ENCODE peak calls at places on chromosomes 7 and 10, in nine cellular contexts. V is spleen; F is heart left ventricle; S is pancreas; X is HepG2; G is CD8-positive, alpha-beta T cell; R is tibial artery; D is naive thymus-derived CD4-positive, alpha-beta T cell; M is HCT116. E is an unnamed sample.

GRCh38 chr7:89029864-89030263 is 234.3 kb upstream of the TEX47 start:
- DNase-seq in V (no peak), F (no peak), S (no peak), X (no peak), G (no peak), R (no peak), D (no peak), M (peak; percentile 2), E (no peak)

GRCh38 chr10:44512345-44513095 is 127.6 kb upstream of the CXCL12 start:
- DNase-seq in V (no peak), F (no peak), S (no peak), X (no peak), G (no peak), R (no peak), D (no peak), M (no peak), E (no peak)

GRCh38 chr7:44282601-44283171 is 42.7 kb downstream of the CAMK2B start:
- DNase-seq in V (peak; percentile 63), F (peak; percentile 4), S (peak; percentile 1), X (no peak), G (no peak), R (peak; percentile 18), D (no peak), M (no peak), E (no peak)

GRCh38 chr10:89342219-89342966 is 14.6 kb downstream of the IFIT3 start:
- DNase-seq in V (no peak), F (peak; percentile 60), S (no peak), X (no peak), G (no peak), R (peak; percentile 83), D (no peak), M (no peak), E (no peak)

GRCh38 chr7:35261476-35262285 is 7.8 kb upstream of the TBX20 start:
- DNase-seq in V (no peak), F (no peak), S (no peak), X (no peak), G (no peak), R (no peak), D (no peak), M (no peak), E (no peak)

GRCh38 chr7:69906309-69906995 is 308.2 kb downstream of the AUTS2 start:
- DNase-seq in V (no peak), F (no peak), S (no peak), X (no peak), G (no peak), R (no peak), D (no peak), M (no peak), E (no peak)

GRCh38 chr7:23468721-23469149 is 1.6 kb downstream of the IGF2BP3 start:
- DNase-seq in V (peak; percentile 78), F (no peak), S (no peak), X (no peak), G (no peak), R (no peak), D (peak; percentile 40), M (no peak), E (peak; percentile 19)

GRCh38 chr7:12638851-12639467 is 48.5 kb upstream of the ARL4A start:
- DNase-seq in V (no peak), F (no peak), S (no peak), X (peak; percentile 43), G (no peak), R (no peak), D (peak; percentile 59), M (peak; percentile 36), E (no peak)

GRCh38 chr7:23012797-23013714 is 874 bp downstream of the HYCC1 start:
- DNase-seq in V (peak; percentile 91), F (peak; percentile 38), S (no peak), X (peak; percentile 14), G (no peak), R (peak; percentile 31), D (peak; percentile 23), M (no peak), E (peak; percentile 33)

GRCh38 chr7:112254709-112255387 is 48.4 kb downstream of the ZNF277 start:
- DNase-seq in V (no peak), F (no peak), S (no peak), X (no peak), G (no peak), R (no peak), D (no peak), M (no peak), E (no peak)

GRCh38 chr7:11570205-11570604 is 261.8 kb downstream of the THSD7A start:
- DNase-seq in V (no peak), F (no peak), S (no peak), X (no peak), G (no peak), R (no peak), D (no peak), M (no peak), E (no peak)

GRCh38 chr10:95341716-95342130 is 50.9 kb upstream of the PDLIM1 start:
- DNase-seq in V (no peak), F (no peak), S (no peak), X (peak; percentile 35), G (no peak), R (no peak), D (no peak), M (no peak), E (no peak)

GRCh38 chr7:34382166-34382893 is 275.7 kb upstream of the NPSR1 start:
- DNase-seq in V (no peak), F (no peak), S (no peak), X (no peak), G (no peak), R (no peak), D (no peak), M (no peak), E (no peak)

GRCh38 chr10:69505636-69506318 is 54.5 kb downstream of the TSPAN15 start:
- DNase-seq in V (peak; percentile 64), F (no peak), S (no peak), X (no peak), G (no peak), R (no peak), D (no peak), M (no peak), E (no peak)

GRCh38 chr7:37930226-37930948 is 9.9 kb downstream of the EPDR1 start:
- DNase-seq in V (no peak), F (no peak), S (no peak), X (no peak), G (no peak), R (no peak), D (no peak), M (no peak), E (no peak)

GRCh38 chr7:141649865-141650499 is 52.0 kb downstream of the DENND11 start:
- DNase-seq in V (no peak), F (peak; percentile 54), S (peak; percentile 69), X (peak; percentile 41), G (no peak), R (peak; percentile 68), D (no peak), M (peak; percentile 45), E (peak; percentile 48)

GRCh38 chr7:42227523-42227922 is 9.5 kb downstream of the GLI3 start:
- DNase-seq in V (no peak), F (no peak), S (no peak), X (no peak), G (no peak), R (no peak), D (no peak), M (no peak), E (peak; percentile 12)

GRCh38 chr10:52668024-52668423 is 104.6 kb downstream of the MBL2 start:
- DNase-seq in V (no peak), F (no peak), S (no peak), X (no peak), G (no peak), R (no peak), D (no peak), M (no peak), E (no peak)

DNA sequence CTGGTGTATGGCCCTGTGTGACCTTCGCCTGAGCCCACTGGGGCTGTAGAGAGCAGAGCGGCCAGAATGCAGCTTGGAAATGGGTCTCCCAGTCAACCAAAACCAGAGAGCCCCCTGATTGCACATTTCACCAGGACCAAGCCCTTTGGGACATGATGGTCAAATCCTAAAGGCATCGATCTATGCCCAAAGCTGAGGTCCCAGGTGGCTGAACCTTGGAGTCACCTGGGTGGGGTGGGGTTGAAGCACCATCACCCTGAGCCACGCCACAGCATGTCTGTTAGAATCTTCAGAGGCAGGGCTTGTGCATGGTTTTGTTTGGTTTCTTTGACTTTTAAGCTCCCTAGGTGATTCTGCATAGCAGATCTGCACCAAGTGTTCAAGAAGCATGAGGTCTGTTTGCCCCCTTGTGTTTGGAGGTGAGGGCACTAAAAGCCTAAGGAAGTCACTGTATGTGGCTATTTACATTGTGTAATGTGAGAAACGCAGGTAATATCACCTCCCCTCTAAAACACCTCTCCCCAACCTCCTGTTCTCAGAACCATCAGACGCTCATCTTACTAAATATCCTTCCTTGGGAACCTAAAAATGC is 9.6 kb downstream of the PKD1L1 start:
- DNase-seq in V (peak; percentile 51), F (no peak), S (no peak), X (no peak), G (no peak), R (no peak), D (no peak), M (no peak), E (no peak)
- H3K4me1 ChIP-seq in V (peaks cover 37% of the 10 kb centered on the region), F (peaks cover 31% of the 10 kb centered on the region), S (no peaks in the 10 kb centered on the region), X (peaks cover 9% of the 10 kb centered on the region), G (no peaks in the 10 kb centered on the region), R (peaks cover 12% of the 10 kb centered on the region), D (no peaks in the 10 kb centered on the region), M (peaks cover 9% of the 10 kb centered on the region), E (no peaks in the 10 kb centered on the region)

GRCh38 chr7:2517004-2517403 is 2.6 kb upstream of the LFNG start:
- DNase-seq in V (no peak), F (no peak), S (no peak), X (no peak), G (no peak), R (no peak), D (no peak), M (no peak), E (no peak)
- H3K27ac ChIP-seq in V (no peak overlapping the region), F (no peak overlapping the region), S (no peak overlapping the region), X (no peak overlapping the region), G (no peak overlapping the region), R (no peak overlapping the region), D (no peak overlapping the region), M (no peak overlapping the region), E (no peak overlapping the region)

DNA sequence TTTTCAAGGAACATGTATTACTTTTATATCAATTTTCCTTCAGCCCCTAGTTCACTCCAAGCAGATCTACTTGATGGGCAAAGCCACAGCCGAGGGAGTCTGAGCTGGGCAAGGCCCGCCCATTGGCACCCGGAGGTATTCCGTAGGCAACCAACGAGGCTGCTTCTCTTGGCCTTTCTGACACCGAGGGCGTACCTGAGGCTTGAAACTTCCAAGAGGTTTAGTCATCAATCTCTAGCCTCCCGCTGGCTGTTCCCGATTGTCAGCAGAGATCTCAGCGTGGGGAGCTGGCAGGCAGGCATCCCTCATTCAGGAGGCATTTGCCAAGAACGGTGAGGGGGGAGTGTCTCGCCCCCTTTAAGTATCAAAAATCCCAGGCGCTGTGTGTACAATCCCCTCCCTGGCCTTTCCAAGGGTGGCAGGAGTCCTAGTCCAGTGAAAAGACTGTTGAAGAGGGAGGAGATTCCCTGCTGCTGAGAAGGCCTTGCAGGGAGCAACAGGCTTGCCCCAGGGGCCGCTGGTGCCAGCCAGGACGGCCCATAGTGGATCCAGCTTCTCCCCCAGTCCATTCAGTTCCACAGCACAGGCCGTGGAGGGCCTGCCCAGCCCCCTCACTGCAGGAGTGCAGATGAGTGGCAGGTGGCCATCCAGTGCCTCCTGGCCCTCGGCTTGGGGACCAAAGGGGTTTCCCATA is 39.8 kb downstream of the OAT start:
- DNase-seq in V (no peak), F (no peak), S (no peak), X (no peak), G (no peak), R (no peak), D (no peak), M (peak; percentile 78), E (no peak)
- H3K4me1 ChIP-seq in V (no peaks in the 10 kb centered on the region), F (no peaks in the 10 kb centered on the region), S (no peaks in the 10 kb centered on the region), X (peaks cover 11% of the 10 kb centered on the region), G (no peaks in the 10 kb centered on the region), R (peaks cover 9% of the 10 kb centered on the region), D (no peaks in the 10 kb centered on the region), M (peaks cover 18% of the 10 kb centered on the region), E (no peaks in the 10 kb centered on the region)

GRCh38 chr10:3781458-3782098 is 3.4 kb downstream of the KLF6 start:
- DNase-seq in V (peak; percentile 93), F (peak; percentile 72), S (no peak), X (no peak), G (no peak), R (peak; percentile 60), D (no peak), M (no peak), E (peak; percentile 59)
- H3K27ac ChIP-seq in V (peak overlapping the region; percentile 100), F (peak overlapping the region; percentile 98), S (peak overlapping the region; percentile 100), X (peak overlapping the region; percentile 99), G (peak overlapping the region; percentile 91), R (peak overlapping the region; percentile 100), D (peak overlapping the region; percentile 95), M (peak overlapping the region; percentile 96), E (peak overlapping the region; percentile 98)